ENCODE peak calls at places on chromosomes 4 and X, in seven cellular contexts. One of them, this sample, is unnamed.

GRCh38 chr4:161604516-161605300 is 559.1 kb downstream of the FSTL5 start:
- DNase-seq in hepatocyte: no peak
- DNase-seq in cardiac muscle cell: no peak
- DNase-seq in CD8-positive, alpha-beta T cell: no peak
- DNase-seq in lung: no peak
- DNase-seq in left ventricle myocardium inferior: no peak
- DNase-seq in upper lobe of right lung: no peak
- DNase-seq in this sample: no peak

GRCh38 chr4:77308843-77309242 is 151.8 kb downstream of the CCNG2 start:
- DNase-seq in CD8-positive, alpha-beta T cell: no peak
- DNase-seq in cardiac muscle cell: peak
- DNase-seq in hepatocyte: peak
- DNase-seq in left ventricle myocardium inferior: no peak
- DNase-seq in lung: no peak
- DNase-seq in upper lobe of right lung: no peak
- DNase-seq in this sample: no peak

GRCh38 chrX:12799118-12799517 is 7.9 kb downstream of the PRPS2 start:
- DNase-seq in cardiac muscle cell: no peak
- DNase-seq in left ventricle myocardium inferior: no peak
- DNase-seq in hepatocyte: no peak
- DNase-seq in upper lobe of right lung: no peak
- DNase-seq in CD8-positive, alpha-beta T cell: no peak
- DNase-seq in lung: no peak
- DNase-seq in this sample: no peak

GRCh38 chr4:7209699-7210098 is 17.4 kb downstream of the SORCS2 start:
- DNase-seq in left ventricle myocardium inferior: no peak
- DNase-seq in CD8-positive, alpha-beta T cell: no peak
- DNase-seq in lung: no peak
- DNase-seq in hepatocyte: no peak
- DNase-seq in upper lobe of right lung: no peak
- DNase-seq in cardiac muscle cell: peak
- DNase-seq in this sample: no peak

GRCh38 chr4:60128916-60129315 is 1071.2 kb upstream of the ADGRL3 start:
- DNase-seq in left ventricle myocardium inferior: no peak
- DNase-seq in CD8-positive, alpha-beta T cell: no peak
- DNase-seq in cardiac muscle cell: no peak
- DNase-seq in lung: no peak
- DNase-seq in hepatocyte: no peak
- DNase-seq in upper lobe of right lung: no peak
- DNase-seq in this sample: no peak

GRCh38 chrX:154800508-154801207 is 4.6 kb downstream of the MPP1 start:
- DNase-seq in left ventricle myocardium inferior: no peak
- DNase-seq in cardiac muscle cell: no peak
- DNase-seq in upper lobe of right lung: no peak
- DNase-seq in lung: no peak
- DNase-seq in hepatocyte: no peak
- DNase-seq in CD8-positive, alpha-beta T cell: no peak
- DNase-seq in this sample: no peak

GRCh38 chrX:113391875-113392274 is 551.2 kb upstream of the AMOT start:
- DNase-seq in cardiac muscle cell: no peak
- DNase-seq in CD8-positive, alpha-beta T cell: no peak
- DNase-seq in left ventricle myocardium inferior: no peak
- DNase-seq in upper lobe of right lung: no peak
- DNase-seq in hepatocyte: no peak
- DNase-seq in lung: no peak
- DNase-seq in this sample: no peak

GRCh38 chrX:109952050-109952449 is 50.9 kb upstream of the TMEM164 start:
- DNase-seq in left ventricle myocardium inferior: no peak
- DNase-seq in upper lobe of right lung: no peak
- DNase-seq in hepatocyte: no peak
- DNase-seq in CD8-positive, alpha-beta T cell: no peak
- DNase-seq in cardiac muscle cell: no peak
- DNase-seq in lung: no peak
- DNase-seq in this sample: no peak

GRCh38 chrX:103101280-103102042 is 8.5 kb upstream of the NXF3 start:
- DNase-seq in hepatocyte: no peak
- DNase-seq in CD8-positive, alpha-beta T cell: no peak
- DNase-seq in left ventricle myocardium inferior: no peak
- DNase-seq in cardiac muscle cell: peak
- DNase-seq in upper lobe of right lung: no peak
- DNase-seq in lung: no peak
- DNase-seq in this sample: no peak

GRCh38 chrX:152131525-152131924 is 6.9 kb downstream of the MAGEA10 start:
- DNase-seq in upper lobe of right lung: no peak
- DNase-seq in lung: no peak
- DNase-seq in CD8-positive, alpha-beta T cell: no peak
- DNase-seq in cardiac muscle cell: no peak
- DNase-seq in hepatocyte: no peak
- DNase-seq in left ventricle myocardium inferior: no peak
- DNase-seq in this sample: no peak

GRCh38 chr4:1856920-1857699 is 1.2 kb upstream of the LETM1 start:
- DNase-seq in cardiac muscle cell: peak
- DNase-seq in left ventricle myocardium inferior: no peak
- DNase-seq in lung: no peak
- DNase-seq in CD8-positive, alpha-beta T cell: no peak
- DNase-seq in upper lobe of right lung: no peak
- DNase-seq in hepatocyte: peak
- DNase-seq in this sample: no peak

GRCh38 chr4:1854752-1855151 is 1.2 kb downstream of the LETM1 start:
- DNase-seq in lung: no peak
- DNase-seq in CD8-positive, alpha-beta T cell: no peak
- DNase-seq in upper lobe of right lung: no peak
- DNase-seq in hepatocyte: no peak
- DNase-seq in left ventricle myocardium inferior: no peak
- DNase-seq in cardiac muscle cell: no peak
- DNase-seq in this sample: no peak

GRCh38 chr4:1856071-1856919 is at the start of gene LETM1:
- DNase-seq in lung: peak
- DNase-seq in hepatocyte: peak
- DNase-seq in CD8-positive, alpha-beta T cell: peak
- DNase-seq in left ventricle myocardium inferior: peak
- DNase-seq in upper lobe of right lung: peak
- DNase-seq in cardiac muscle cell: peak
- DNase-seq in this sample: peak

GRCh38 chr4:1857931-1858330 is 2.0 kb upstream of the LETM1 start:
- DNase-seq in left ventricle myocardium inferior: no peak
- DNase-seq in lung: no peak
- DNase-seq in hepatocyte: no peak
- DNase-seq in upper lobe of right lung: no peak
- DNase-seq in cardiac muscle cell: no peak
- DNase-seq in CD8-positive, alpha-beta T cell: no peak
- DNase-seq in this sample: no peak

GRCh38 chr4:1855334-1856070 is 454 bp downstream of the LETM1 start:
- DNase-seq in lung: peak
- DNase-seq in upper lobe of right lung: peak
- DNase-seq in cardiac muscle cell: no peak
- DNase-seq in hepatocyte: peak
- DNase-seq in CD8-positive, alpha-beta T cell: no peak
- DNase-seq in left ventricle myocardium inferior: peak
- DNase-seq in this sample: no peak
- H3K27ac ChIP-seq in lung: peak
- H3K27ac ChIP-seq in upper lobe of right lung: peak
- H3K27ac ChIP-seq in cardiac muscle cell: peak
- H3K27ac ChIP-seq in hepatocyte: peak
- H3K27ac ChIP-seq in CD8-positive, alpha-beta T cell: peak
- H3K27ac ChIP-seq in left ventricle myocardium inferior: peak
- H3K27ac ChIP-seq in this sample: peak

GRCh38 chrX:23901065-23901464 is 6.7 kb downstream of the APOO start:
- DNase-seq in cardiac muscle cell: peak
- DNase-seq in CD8-positive, alpha-beta T cell: no peak
- DNase-seq in lung: no peak
- DNase-seq in hepatocyte: peak
- DNase-seq in upper lobe of right lung: no peak
- DNase-seq in left ventricle myocardium inferior: no peak
- DNase-seq in this sample: peak
- H3K27ac ChIP-seq in cardiac muscle cell: peak
- H3K27ac ChIP-seq in CD8-positive, alpha-beta T cell: no peak
- H3K27ac ChIP-seq in lung: peak
- H3K27ac ChIP-seq in hepatocyte: peak
- H3K27ac ChIP-seq in upper lobe of right lung: peak
- H3K27ac ChIP-seq in left ventricle myocardium inferior: peak
- H3K27ac ChIP-seq in this sample: peak

GRCh38 chrX:46838974-46839480 is 2.2 kb downstream of the RP2 start:
- DNase-seq in CD8-positive, alpha-beta T cell: no peak
- DNase-seq in upper lobe of right lung: no peak
- DNase-seq in lung: no peak
- DNase-seq in left ventricle myocardium inferior: no peak
- DNase-seq in cardiac muscle cell: no peak
- DNase-seq in hepatocyte: no peak
- DNase-seq in this sample: no peak

GRCh38 chrX:46836701-46837542 is at the start of gene RP2:
- DNase-seq in cardiac muscle cell: peak
- DNase-seq in hepatocyte: peak
- DNase-seq in lung: peak
- DNase-seq in left ventricle myocardium inferior: peak
- DNase-seq in CD8-positive, alpha-beta T cell: peak
- DNase-seq in upper lobe of right lung: peak
- DNase-seq in this sample: peak

GRCh38 chrX:46840946-46841740 is 4.3 kb downstream of the RP2 start:
- DNase-seq in hepatocyte: no peak
- DNase-seq in cardiac muscle cell: peak
- DNase-seq in lung: no peak
- DNase-seq in upper lobe of right lung: no peak
- DNase-seq in left ventricle myocardium inferior: no peak
- DNase-seq in CD8-positive, alpha-beta T cell: no peak
- DNase-seq in this sample: no peak

GRCh38 chrX:46837543-46838481 is 969 bp downstream of the RP2 start:
- DNase-seq in CD8-positive, alpha-beta T cell: peak
- DNase-seq in lung: no peak
- DNase-seq in left ventricle myocardium inferior: no peak
- DNase-seq in cardiac muscle cell: no peak
- DNase-seq in upper lobe of right lung: no peak
- DNase-seq in hepatocyte: peak
- DNase-seq in this sample: no peak

GRCh38 chrX:46838482-46838857 is 1.6 kb downstream of the RP2 start:
- DNase-seq in hepatocyte: no peak
- DNase-seq in cardiac muscle cell: no peak
- DNase-seq in lung: no peak
- DNase-seq in upper lobe of right lung: no peak
- DNase-seq in left ventricle myocardium inferior: no peak
- DNase-seq in CD8-positive, alpha-beta T cell: no peak
- DNase-seq in this sample: no peak
- H3K27ac ChIP-seq in hepatocyte: peak
- H3K27ac ChIP-seq in cardiac muscle cell: no peak
- H3K27ac ChIP-seq in lung: no peak
- H3K27ac ChIP-seq in upper lobe of right lung: peak
- H3K27ac ChIP-seq in left ventricle myocardium inferior: no peak
- H3K27ac ChIP-seq in CD8-positive, alpha-beta T cell: no peak
- H3K27ac ChIP-seq in this sample: peak

GRCh38 chr4:139552506-139552905 is 3.5 kb downstream of the SETD7 start:
- DNase-seq in lung: no peak
- DNase-seq in upper lobe of right lung: no peak
- DNase-seq in cardiac muscle cell: peak
- DNase-seq in CD8-positive, alpha-beta T cell: no peak
- DNase-seq in hepatocyte: no peak
- DNase-seq in left ventricle myocardium inferior: no peak
- DNase-seq in this sample: no peak
- H3K27ac ChIP-seq in lung: no peak
- H3K27ac ChIP-seq in upper lobe of right lung: peak
- H3K27ac ChIP-seq in cardiac muscle cell: peak
- H3K27ac ChIP-seq in CD8-positive, alpha-beta T cell: no peak
- H3K27ac ChIP-seq in hepatocyte: peak
- H3K27ac ChIP-seq in left ventricle myocardium inferior: peak
- H3K27ac ChIP-seq in this sample: no peak

GRCh38 chrX:24979081-24979480 is 36.7 kb downstream of the ARX start:
- DNase-seq in CD8-positive, alpha-beta T cell: no peak
- DNase-seq in lung: no peak
- DNase-seq in left ventricle myocardium inferior: no peak
- DNase-seq in upper lobe of right lung: no peak
- DNase-seq in hepatocyte: no peak
- DNase-seq in cardiac muscle cell: no peak
- DNase-seq in this sample: no peak
- H3K27ac ChIP-seq in CD8-positive, alpha-beta T cell: no peak
- H3K27ac ChIP-seq in lung: no peak
- H3K27ac ChIP-seq in left ventricle myocardium inferior: no peak
- H3K27ac ChIP-seq in upper lobe of right lung: no peak
- H3K27ac ChIP-seq in hepatocyte: no peak
- H3K27ac ChIP-seq in cardiac muscle cell: no peak
- H3K27ac ChIP-seq in this sample: no peak

GRCh38 chr4:180563977-180564376 is 1679.2 kb upstream of the TENM3 start:
- DNase-seq in cardiac muscle cell: no peak
- DNase-seq in hepatocyte: peak
- DNase-seq in left ventricle myocardium inferior: no peak
- DNase-seq in lung: no peak
- DNase-seq in CD8-positive, alpha-beta T cell: no peak
- DNase-seq in upper lobe of right lung: no peak
- DNase-seq in this sample: no peak

GRCh38 chr4:180565856-180566431 is 1677.3 kb upstream of the TENM3 start:
- DNase-seq in CD8-positive, alpha-beta T cell: no peak
- DNase-seq in upper lobe of right lung: no peak
- DNase-seq in lung: no peak
- DNase-seq in left ventricle myocardium inferior: no peak
- DNase-seq in cardiac muscle cell: no peak
- DNase-seq in hepatocyte: no peak
- DNase-seq in this sample: no peak

GRCh38 chr4:180558427-180558826 is 1684.8 kb upstream of the TENM3 start:
- DNase-seq in CD8-positive, alpha-beta T cell: no peak
- DNase-seq in lung: no peak
- DNase-seq in left ventricle myocardium inferior: no peak
- DNase-seq in hepatocyte: no peak
- DNase-seq in upper lobe of right lung: no peak
- DNase-seq in cardiac muscle cell: no peak
- DNase-seq in this sample: no peak

GRCh38 chr4:180557348-180557747 is 1685.9 kb upstream of the TENM3 start:
- DNase-seq in CD8-positive, alpha-beta T cell: no peak
- DNase-seq in hepatocyte: no peak
- DNase-seq in left ventricle myocardium inferior: no peak
- DNase-seq in cardiac muscle cell: no peak
- DNase-seq in lung: no peak
- DNase-seq in upper lobe of right lung: no peak
- DNase-seq in this sample: no peak

DNA sequence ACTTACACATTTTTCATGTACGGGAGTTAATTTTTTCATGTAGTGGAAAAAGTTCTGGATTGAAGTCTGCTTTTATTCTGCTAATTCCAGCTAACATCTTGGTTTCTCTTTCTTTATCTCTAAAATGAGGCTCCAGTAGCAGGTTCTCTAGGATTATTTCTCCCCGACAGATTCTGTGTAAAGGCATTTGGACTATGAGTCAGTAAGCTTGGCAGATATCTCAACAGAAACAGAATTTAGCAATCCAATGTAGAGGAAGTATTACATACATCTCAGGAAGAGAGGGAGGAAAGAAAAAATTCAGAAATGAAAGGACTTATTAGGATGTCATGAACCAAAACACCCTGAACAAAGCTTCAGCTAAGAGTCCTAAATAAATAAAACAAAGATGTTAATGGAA is 1682.3 kb upstream of the TENM3 start:
- DNase-seq in CD8-positive, alpha-beta T cell: no peak
- DNase-seq in lung: no peak
- DNase-seq in left ventricle myocardium inferior: no peak
- DNase-seq in cardiac muscle cell: peak
- DNase-seq in upper lobe of right lung: no peak
- DNase-seq in hepatocyte: peak
- DNase-seq in this sample: no peak
- H3K27ac ChIP-seq in CD8-positive, alpha-beta T cell: no peak
- H3K27ac ChIP-seq in lung: no peak
- H3K27ac ChIP-seq in left ventricle myocardium inferior: no peak
- H3K27ac ChIP-seq in cardiac muscle cell: no peak
- H3K27ac ChIP-seq in upper lobe of right lung: no peak
- H3K27ac ChIP-seq in hepatocyte: no peak
- H3K27ac ChIP-seq in this sample: no peak